ENCODE peak calls at places on chromosomes 13 and 19, in six cellular contexts. X is mammary epithelial cell, J is A549, F is colonic mucosa, Q is AG04450, B is adrenal gland. Y is an unnamed sample.
A peak's percentile ranks its signal among the peaks of the same experiment; 100 is the strongest.

GRCh38 chr13:40371531-40372125 is 294.8 kb downstream of the FOXO1 start:
- DNase-seq in X (no peak), J (no peak), F (no peak), Q (no peak), B (no peak), Y (no peak)

GRCh38 chr13:43981091-43981490 is 101.4 kb downstream of the LACC1 start:
- DNase-seq in X (no peak), J (no peak), F (no peak), Q (no peak), B (no peak), Y (no peak)

GRCh38 chr13:41942462-41943094 is 18.3 kb downstream of the VWA8 start:
- DNase-seq in X (peak; percentile 34), J (peak; percentile 55), F (no peak), Q (peak; percentile 33), B (no peak), Y (peak; percentile 42)

GRCh38 chr13:49503951-49504350 is 8.2 kb downstream of the PHF11 start:
- DNase-seq in X (no peak), J (no peak), F (no peak), Q (no peak), B (no peak), Y (no peak)

GRCh38 chr13:72952529-72953141 is 106.2 kb upstream of the KLF5 start:
- DNase-seq in X (no peak), J (peak; percentile 25), F (no peak), Q (no peak), B (no peak), Y (no peak)

GRCh38 chr13:31201341-31202024 is 1.7 kb downstream of the B3GLCT start:
- DNase-seq in X (peak; percentile 44), J (no peak), F (no peak), Q (no peak), B (peak; percentile 74), Y (peak; percentile 53)

GRCh38 chr13:67042556-67042955 is 187.6 kb downstream of the PCDH9 start:
- DNase-seq in X (no peak), J (no peak), F (no peak), Q (no peak), B (no peak), Y (no peak)

GRCh38 chr13:45372189-45373115 is 31.5 kb upstream of the TPT1 start:
- DNase-seq in X (no peak), J (no peak), F (no peak), Q (no peak), B (peak; percentile 37), Y (no peak)

GRCh38 chr19:43290568-43291359 is 21.4 kb upstream of the PSG9 start:
- DNase-seq in X (peak; percentile 20), J (peak; percentile 27), F (no peak), Q (no peak), B (no peak), Y (no peak)

GRCh38 chr19:55305491-55305890 is 19.6 kb downstream of the TMEM150B start:
- DNase-seq in X (peak; percentile 18), J (peak; percentile 62), F (peak; percentile 40), Q (no peak), B (peak; percentile 63), Y (no peak)

GRCh38 chr13:100128373-100128772 is 39.5 kb downstream of the PCCA start:
- DNase-seq in X (peak; percentile 8), J (peak; percentile 12), F (no peak), Q (peak; percentile 60), B (no peak), Y (peak; percentile 25)

GRCh38 chr19:50562996-50563395 is 5.2 kb downstream of the LRRC4B start:
- DNase-seq in X (no peak), J (no peak), F (no peak), Q (no peak), B (no peak), Y (no peak)

GRCh38 chr13:37546087-37546486 is 52.5 kb downstream of the POSTN start:
- DNase-seq in X (no peak), J (no peak), F (no peak), Q (no peak), B (no peak), Y (no peak)

GRCh38 chr19:16154557-16154956 is 11.1 kb downstream of the HSH2D start:
- DNase-seq in X (no peak), J (no peak), F (no peak), Q (no peak), B (no peak), Y (no peak)

GRCh38 chr19:35673121-35673804 is 6.9 kb downstream of the UPK1A start:
- DNase-seq in X (peak; percentile 84), J (peak; percentile 85), F (no peak), Q (no peak), B (peak; percentile 51), Y (no peak)

GRCh38 chr19:35362261-35363000 is 4.2 kb downstream of the FFAR3 start:
- DNase-seq in X (no peak), J (no peak), F (no peak), Q (no peak), B (no peak), Y (no peak)

GRCh38 chr13:48161530-48162179 is 66.8 kb upstream of the MED4 start:
- DNase-seq in X (no peak), J (no peak), F (peak; percentile 29), Q (no peak), B (peak; percentile 60), Y (no peak)

GRCh38 chr19:29622191-29623070 is 16.3 kb downstream of the POP4 start:
- DNase-seq in X (no peak), J (no peak), F (no peak), Q (no peak), B (no peak), Y (no peak)

GRCh38 chr19:1355974-1356865 is 27.5 kb upstream of the NDUFS7 start:
- DNase-seq in X (no peak), J (no peak), F (peak; percentile 64), Q (no peak), B (peak; percentile 72), Y (no peak)

GRCh38 chr13:68124437-68125086 is 894.4 kb upstream of the PCDH9 start:
- DNase-seq in X (peak; percentile 25), J (no peak), F (no peak), Q (no peak), B (no peak), Y (no peak)

GRCh38 chr19:38148337-38148736 is 75.7 kb downstream of the DPF1 start:
- DNase-seq in X (no peak), J (no peak), F (no peak), Q (no peak), B (no peak), Y (no peak)

GRCh38 chr13:41694902-41695301 is 237.6 kb downstream of the RGCC start:
- DNase-seq in X (peak; percentile 84), J (peak; percentile 88), F (peak; percentile 32), Q (peak; percentile 70), B (peak; percentile 79), Y (peak; percentile 86)

GRCh38 chr19:1081301-1082164 is 13.6 kb downstream of the POLR2E start:
- DNase-seq in X (no peak), J (no peak), F (no peak), Q (no peak), B (no peak), Y (no peak)

GRCh38 chr19:39148939-39149529 is 23.4 kb downstream of the PAK4 start:
- DNase-seq in X (no peak), J (no peak), F (no peak), Q (no peak), B (no peak), Y (no peak)

GRCh38 chr19:1130801-1131717 is 27.3 kb downstream of the GPX4 start:
- DNase-seq in X (no peak), J (no peak), F (no peak), Q (no peak), B (no peak), Y (no peak)

GRCh38 chr13:41915096-41915495 is 45.8 kb downstream of the VWA8 start:
- DNase-seq in X (peak; percentile 77), J (no peak), F (no peak), Q (no peak), B (no peak), Y (no peak)

GRCh38 chr19:10233946-10234345 is 2.8 kb upstream of the S1PR2 start:
- DNase-seq in X (no peak), J (no peak), F (no peak), Q (no peak), B (no peak), Y (no peak)

GRCh38 chr19:10230904-10231623 is at the start of gene S1PR2:
- DNase-seq in X (peak; percentile 57), J (peak; percentile 63), F (peak; percentile 78), Q (peak; percentile 49), B (peak; percentile 62), Y (peak; percentile 46)

GRCh38 chr19:10230155-10230903 is 802 bp downstream of the S1PR2 start:
- DNase-seq in X (no peak), J (no peak), F (peak; percentile 67), Q (no peak), B (no peak), Y (no peak)

GRCh38 chr19:10228925-10229324 is 2.2 kb downstream of the S1PR2 start:
- DNase-seq in X (no peak), J (peak; percentile 53), F (peak; percentile 51), Q (no peak), B (no peak), Y (no peak)

DNA sequence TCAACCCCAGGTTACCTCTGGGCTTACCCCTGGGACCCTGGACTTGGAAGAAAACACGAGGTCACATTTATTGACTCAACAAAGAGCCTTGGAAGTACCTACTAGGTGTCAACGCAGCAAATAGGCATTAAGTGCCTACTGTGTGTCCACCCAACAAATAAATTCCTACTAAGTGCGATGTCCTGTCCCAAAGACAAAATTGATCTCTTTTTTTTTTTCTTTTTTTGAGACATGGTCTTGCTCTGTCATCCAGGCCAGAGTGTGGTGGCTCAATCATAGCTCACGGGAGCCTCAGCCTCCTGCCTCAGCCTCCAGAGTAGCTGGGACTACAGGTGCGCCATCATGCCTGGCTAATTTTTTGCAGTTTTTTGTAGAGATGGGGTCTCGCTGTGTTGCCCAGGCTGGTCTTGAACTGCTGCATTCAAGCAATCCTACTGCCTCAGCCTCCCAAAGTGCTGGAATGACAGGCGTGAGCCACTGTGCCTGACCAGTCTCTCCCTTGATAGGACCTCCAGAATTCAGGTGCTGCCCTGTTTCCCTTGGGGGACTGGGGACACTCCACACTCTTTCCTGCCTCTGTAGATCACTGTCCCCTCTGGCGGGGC is 595 bp upstream of the S1PR2 start:
- DNase-seq in X (no peak), J (no peak), F (no peak), Q (no peak), B (no peak), Y (no peak)
- H3K4me3 ChIP-seq in X (peak overlapping the region; percentile 84), J (peak overlapping the region; percentile 95), F (peak overlapping the region; percentile 71), Q (peak overlapping the region; percentile 89), B (no peak overlapping the region), Y (peak overlapping the region; percentile 92)

GRCh38 chr19:4570916-4571304 is 11.4 kb upstream of the SEMA6B start:
- DNase-seq in X (no peak), J (no peak), F (no peak), Q (no peak), B (no peak), Y (no peak)
- H3K4me3 ChIP-seq in X (no peak overlapping the region), J (no peak overlapping the region), F (no peak overlapping the region), Q (no peak overlapping the region), B (no peak overlapping the region), Y (no peak overlapping the region)

DNA sequence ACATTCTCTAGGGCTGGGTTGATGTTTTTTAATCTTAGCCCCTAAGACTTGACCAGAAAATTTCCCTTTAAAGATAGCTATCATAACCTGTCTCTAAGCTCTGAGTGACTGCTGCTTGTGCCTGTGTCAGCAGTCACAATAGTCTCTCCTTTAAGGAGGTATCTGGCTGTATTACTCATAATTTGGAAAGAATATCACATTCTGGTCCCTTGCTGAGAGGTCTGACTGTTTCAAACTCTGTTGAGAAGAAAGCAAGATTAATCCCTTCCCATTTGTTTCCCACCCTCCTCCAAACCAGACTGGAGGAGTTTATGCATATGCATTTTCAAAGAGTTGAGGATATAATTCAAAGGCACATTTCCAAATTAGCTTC is 2.3 kb downstream of the HTR2A start:
- DNase-seq in X (no peak), J (no peak), F (no peak), Q (no peak), B (no peak), Y (no peak)
- H3K4me3 ChIP-seq in X (no peak overlapping the region), J (peak overlapping the region; percentile 43), F (peak overlapping the region; percentile 43), Q (peak overlapping the region; percentile 73), B (no peak overlapping the region), Y (peak overlapping the region; percentile 65)

GRCh38 chr19:19711306-19711933 is 21.5 kb downstream of the ZNF14 start:
- DNase-seq in X (no peak), J (no peak), F (no peak), Q (no peak), B (no peak), Y (no peak)
- H3K4me3 ChIP-seq in X (no peak overlapping the region), J (no peak overlapping the region), F (no peak overlapping the region), Q (no peak overlapping the region), B (no peak overlapping the region), Y (no peak overlapping the region)

Y was measured in skeletal muscle cell.